ENCODE peak calls at places on chromosome 19, in seven cellular contexts. R is small intestine; G is CD8-positive, alpha-beta memory T cell; K is neuronal stem cell; I is SJSA1; O is HAP-1; A is astrocyte of the cerebellum. N is an unnamed sample.

GRCh38 chr19:4870025-4870700 is 2.7 kb upstream of the PLIN3 start:
- DNase-seq in R (peak; percentile 77), K (no peak), A (peak; percentile 46), G (no peak), O (peak; percentile 22), I (peak; percentile 96), N (peak; percentile 83)

GRCh38 chr19:48552406-48553322 is 692 bp downstream of the SULT2B1 start:
- DNase-seq in G (no peak), R (no peak), O (no peak), K (no peak), A (no peak), I (no peak), N (no peak)

GRCh38 chr19:33610588-33610987 is 11.2 kb upstream of the CHST8 start:
- DNase-seq in K (no peak), O (no peak), A (no peak), G (no peak), I (no peak), R (no peak), N (no peak)

GRCh38 chr19:13163609-13164364 is 13.6 kb downstream of the IER2 start:
- DNase-seq in G (peak; percentile 57), R (peak; percentile 62), A (no peak), O (peak; percentile 87), I (peak; percentile 94), K (peak; percentile 70), N (peak; percentile 59)

GRCh38 chr19:44685877-44686276 is 13.1 kb upstream of the CEACAM16 start:
- DNase-seq in A (no peak), O (no peak), R (no peak), G (no peak), I (no peak), K (no peak), N (no peak)

GRCh38 chr19:8403098-8403819 is 9.8 kb upstream of the MARCHF2 start:
- DNase-seq in A (no peak), K (no peak), O (no peak), G (no peak), I (peak; percentile 43), R (no peak), N (no peak)

GRCh38 chr19:33500991-33501390 is 20.6 kb downstream of the PEPD start:
- DNase-seq in G (no peak), K (no peak), R (no peak), A (no peak), I (no peak), O (no peak), N (no peak)

GRCh38 chr19:30686252-30686762 is 314.1 kb downstream of the ZNF536 start:
- DNase-seq in I (no peak), R (no peak), A (no peak), O (no peak), G (no peak), K (no peak), N (no peak)

GRCh38 chr19:18865106-18865972 is 30.6 kb downstream of the CERS1 start:
- DNase-seq in K (no peak), G (no peak), O (no peak), R (no peak), A (no peak), I (no peak), N (no peak)

GRCh38 chr19:48685583-48685982 is 10.2 kb upstream of the FUT2 start:
- DNase-seq in G (no peak), A (no peak), I (no peak), O (peak; percentile 19), R (peak; percentile 53), K (no peak), N (no peak)

GRCh38 chr19:10724573-10725071 is 6.7 kb downstream of the DNM2 start:
- DNase-seq in I (no peak), O (no peak), A (no peak), K (no peak), G (no peak), R (no peak), N (peak; percentile 35)

GRCh38 chr19:47719047-47719885 is 6.0 kb downstream of the EHD2 start:
- DNase-seq in K (no peak), R (no peak), I (peak; percentile 98), G (no peak), A (peak; percentile 84), O (no peak), N (peak; percentile 99)

GRCh38 chr19:18279266-18279515 is 2.2 kb downstream of the JUND start:
- DNase-seq in R (no peak), G (no peak), O (no peak), I (no peak), A (no peak), K (no peak), N (no peak)

GRCh38 chr19:33156354-33156753 is 24.4 kb downstream of the WDR88 start:
- DNase-seq in G (no peak), K (no peak), R (no peak), A (no peak), O (no peak), I (no peak), N (no peak)

GRCh38 chr19:45710731-45711130 is 18.3 kb downstream of the QPCTL start:
- DNase-seq in G (no peak), R (no peak), K (no peak), I (no peak), A (no peak), O (no peak), N (no peak)

GRCh38 chr19:10237702-10238101 is 6.6 kb upstream of the S1PR2 start:
- DNase-seq in R (no peak), I (no peak), O (no peak), A (no peak), K (no peak), G (no peak), N (no peak)

GRCh38 chr19:46018729-46019251 is 4.1 kb downstream of the PGLYRP1 start:
- DNase-seq in I (no peak), G (no peak), K (no peak), O (no peak), R (no peak), A (no peak), N (no peak)

GRCh38 chr19:31378404-31378803 is 29.2 kb upstream of the TSHZ3 start:
- DNase-seq in G (no peak), A (peak; percentile 88), K (no peak), I (peak; percentile 73), R (peak; percentile 15), O (no peak), N (peak; percentile 90)

GRCh38 chr19:50002386-50002960 is 22.7 kb downstream of the VRK3 start:
- DNase-seq in G (no peak), K (no peak), A (no peak), O (no peak), R (no peak), I (no peak), N (no peak)

GRCh38 chr19:14985133-14985532 is 5.5 kb upstream of the SLC1A6 start:
- DNase-seq in O (no peak), A (no peak), R (no peak), G (no peak), I (no peak), K (no peak), N (no peak)

DNA sequence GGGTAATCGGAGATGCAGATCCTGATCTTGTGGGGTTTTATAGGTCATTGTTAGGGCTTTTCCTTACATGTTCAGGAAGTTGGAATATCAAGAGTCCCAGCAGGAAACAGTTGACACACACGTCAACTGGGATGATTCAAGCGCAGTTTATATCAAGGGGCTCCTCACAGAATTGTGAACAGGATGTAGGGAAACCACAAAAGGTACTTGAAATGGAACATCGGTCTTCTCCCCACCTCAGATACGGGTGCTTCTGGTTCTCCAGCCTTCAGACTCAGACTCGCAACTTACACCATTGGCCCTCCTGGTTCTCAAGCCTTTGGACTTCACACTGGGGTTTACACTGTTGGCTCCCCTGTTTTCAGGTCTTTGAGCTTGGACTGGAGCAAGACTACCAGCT is 19.5 kb downstream of the ZNF557 start:
- DNase-seq in K (no peak), O (no peak), I (no peak), R (no peak), A (no peak), G (no peak), N (no peak)
- H3K4me3 ChIP-seq in K (no peak overlapping the region), O (no peak overlapping the region), I (no peak overlapping the region), R (no peak overlapping the region), A (no peak overlapping the region), G (peak overlapping the region; percentile 40), N (no peak overlapping the region)

DNA sequence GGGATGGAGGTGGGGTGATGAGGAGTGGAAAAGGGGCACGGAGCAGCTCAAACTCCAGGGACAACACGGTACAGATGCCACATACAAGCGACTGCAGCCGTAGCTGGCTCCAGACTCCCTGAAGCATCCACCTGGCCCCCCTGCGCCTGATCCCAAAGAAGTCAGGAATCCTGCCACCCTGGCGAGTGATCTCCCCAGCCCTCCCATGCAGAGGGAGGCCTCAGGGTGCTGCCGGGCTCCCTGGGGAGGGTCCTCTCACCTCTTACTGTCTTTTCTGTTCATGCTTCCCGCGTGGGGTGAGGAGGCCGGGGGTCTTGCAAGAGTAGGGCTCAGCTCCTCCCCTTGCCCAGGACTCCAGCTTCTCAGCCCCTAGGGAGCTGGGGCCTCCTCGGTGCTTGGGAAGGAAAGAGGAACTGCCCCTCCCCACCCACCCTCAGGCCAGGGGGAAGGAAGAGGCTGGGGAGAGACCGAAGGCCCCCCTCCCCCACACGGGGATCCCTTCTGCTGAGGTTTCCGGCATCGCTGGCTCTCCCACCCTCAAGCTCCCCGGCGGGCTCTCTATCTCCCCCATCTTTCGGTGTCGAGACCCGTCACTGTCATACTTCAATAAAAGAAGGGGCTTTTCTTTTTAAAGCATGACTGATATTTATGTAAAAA is at the start of gene RASGRP4:
- DNase-seq in O (no peak), I (no peak), R (no peak), G (no peak), K (no peak), A (no peak), N (no peak)
- H3K4me3 ChIP-seq in O (no peak within 1 kb of the TSS), I (no peak within 1 kb of the TSS), R (no peak within 1 kb of the TSS), G (no peak within 1 kb of the TSS), K (no peak within 1 kb of the TSS), A (no peak within 1 kb of the TSS), N (no peak within 1 kb of the TSS)

DNA sequence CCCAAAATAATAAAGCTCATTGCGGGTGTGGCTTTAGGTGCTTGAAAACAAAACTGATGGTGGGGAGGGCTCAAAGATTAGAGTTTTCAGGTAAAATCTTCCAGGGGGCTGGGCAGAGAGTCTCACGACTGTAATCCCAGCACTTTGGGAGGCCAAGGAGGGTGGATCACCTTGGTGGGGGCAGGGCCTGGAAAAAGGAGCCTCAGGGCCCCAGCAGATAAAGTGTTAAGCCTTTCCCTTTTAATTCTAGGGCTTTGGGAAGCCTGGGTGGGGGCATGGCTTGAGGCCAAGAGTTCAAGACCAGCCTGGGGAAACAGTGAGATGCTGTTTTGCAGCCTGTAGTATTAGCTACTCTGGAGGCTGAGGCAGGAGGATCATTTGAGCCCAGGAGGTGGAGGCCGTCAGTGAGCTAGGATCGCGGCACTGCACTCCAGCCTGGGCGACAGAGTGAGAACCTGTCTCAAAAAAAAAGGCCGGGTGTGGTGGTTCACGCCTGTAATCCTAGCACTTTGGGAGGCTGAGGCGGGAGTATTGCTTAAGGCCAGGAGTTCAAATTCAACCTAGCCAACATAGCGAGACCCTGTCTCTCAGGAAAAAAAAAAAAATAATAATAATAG is 1.7 kb downstream of the IRGQ start:
- DNase-seq in K (no peak), G (no peak), O (no peak), I (no peak), A (no peak), R (no peak), N (no peak)
- H3K4me3 ChIP-seq in K (peak overlapping the region; percentile 60), G (no peak overlapping the region), O (peak overlapping the region; percentile 64), I (peak overlapping the region; percentile 48), A (peak overlapping the region; percentile 63), R (no peak overlapping the region), N (peak overlapping the region; percentile 64)

GRCh38 chr19:36796714-36796999 is 24.1 kb upstream of the ZNF850 start:
- DNase-seq in A (no peak), R (no peak), G (no peak), I (no peak), O (no peak), K (no peak), N (no peak)
- H3K4me3 ChIP-seq in A (peak overlapping the region; percentile 85), R (peak overlapping the region; percentile 51), G (peak overlapping the region; percentile 93), I (no peak overlapping the region), O (no peak overlapping the region), K (no peak overlapping the region), N (peak overlapping the region; percentile 76)